ENCODE peak calls at places on chromosomes 12 and 14, in nine cellular contexts. One of them, this sample, is unnamed.

GRCh38 chr14:51448831-51449665 is 202.7 kb upstream of the FRMD6 start:
- DNase-seq in Daoy: peak
- DNase-seq in T1000: no peak
- DNase-seq in CD8-positive, alpha-beta memory T cell: no peak
- DNase-seq in HEK293T: no peak
- DNase-seq in A172: no peak
- DNase-seq in CD4-positive, CD25-positive, alpha-beta regulatory T cell: no peak
- DNase-seq in activated CD4-positive, CD25-positive, alpha-beta regulatory T cell treated with anti-CD3 and anti-CD28 coated beads, Interleukin-2, amount 50 U/mL, for 72 hours: no peak
- DNase-seq in epithelial cell of esophagus: peak
- DNase-seq in this sample: peak

GRCh38 chr14:101249676-101250036 is 311.6 kb upstream of the DIO3 start:
- DNase-seq in CD4-positive, CD25-positive, alpha-beta regulatory T cell: no peak
- DNase-seq in Daoy: peak
- DNase-seq in activated CD4-positive, CD25-positive, alpha-beta regulatory T cell treated with anti-CD3 and anti-CD28 coated beads, Interleukin-2, amount 50 U/mL, for 72 hours: no peak
- DNase-seq in CD8-positive, alpha-beta memory T cell: no peak
- DNase-seq in epithelial cell of esophagus: no peak
- DNase-seq in T1000: no peak
- DNase-seq in HEK293T: no peak
- DNase-seq in A172: no peak
- DNase-seq in this sample: no peak

GRCh38 chr12:62263956-62264355 is 3.8 kb downstream of the USP15 start:
- DNase-seq in T1000: no peak
- DNase-seq in CD4-positive, CD25-positive, alpha-beta regulatory T cell: peak
- DNase-seq in activated CD4-positive, CD25-positive, alpha-beta regulatory T cell treated with anti-CD3 and anti-CD28 coated beads, Interleukin-2, amount 50 U/mL, for 72 hours: no peak
- DNase-seq in CD8-positive, alpha-beta memory T cell: no peak
- DNase-seq in HEK293T: no peak
- DNase-seq in Daoy: no peak
- DNase-seq in epithelial cell of esophagus: no peak
- DNase-seq in A172: no peak
- DNase-seq in this sample: no peak

GRCh38 chr12:121989266-121989950 is 32.3 kb upstream of the BCL7A start:
- DNase-seq in CD8-positive, alpha-beta memory T cell: no peak
- DNase-seq in HEK293T: peak
- DNase-seq in CD4-positive, CD25-positive, alpha-beta regulatory T cell: no peak
- DNase-seq in T1000: no peak
- DNase-seq in A172: no peak
- DNase-seq in epithelial cell of esophagus: no peak
- DNase-seq in Daoy: no peak
- DNase-seq in activated CD4-positive, CD25-positive, alpha-beta regulatory T cell treated with anti-CD3 and anti-CD28 coated beads, Interleukin-2, amount 50 U/mL, for 72 hours: no peak
- DNase-seq in this sample: no peak

GRCh38 chr12:81874166-81874565 is 115.0 kb upstream of the PPFIA2 start:
- DNase-seq in epithelial cell of esophagus: no peak
- DNase-seq in activated CD4-positive, CD25-positive, alpha-beta regulatory T cell treated with anti-CD3 and anti-CD28 coated beads, Interleukin-2, amount 50 U/mL, for 72 hours: no peak
- DNase-seq in T1000: no peak
- DNase-seq in CD4-positive, CD25-positive, alpha-beta regulatory T cell: no peak
- DNase-seq in CD8-positive, alpha-beta memory T cell: no peak
- DNase-seq in HEK293T: no peak
- DNase-seq in A172: no peak
- DNase-seq in Daoy: no peak
- DNase-seq in this sample: no peak

GRCh38 chr14:73714656-73715081 is 485 bp upstream of the PNMA1 start:
- DNase-seq in CD8-positive, alpha-beta memory T cell: no peak
- DNase-seq in T1000: no peak
- DNase-seq in A172: no peak
- DNase-seq in epithelial cell of esophagus: no peak
- DNase-seq in HEK293T: no peak
- DNase-seq in activated CD4-positive, CD25-positive, alpha-beta regulatory T cell treated with anti-CD3 and anti-CD28 coated beads, Interleukin-2, amount 50 U/mL, for 72 hours: no peak
- DNase-seq in CD4-positive, CD25-positive, alpha-beta regulatory T cell: no peak
- DNase-seq in Daoy: no peak
- DNase-seq in this sample: no peak

GRCh38 chr14:83347874-83348273 is 1814.2 kb upstream of the SEL1L start:
- DNase-seq in activated CD4-positive, CD25-positive, alpha-beta regulatory T cell treated with anti-CD3 and anti-CD28 coated beads, Interleukin-2, amount 50 U/mL, for 72 hours: no peak
- DNase-seq in HEK293T: no peak
- DNase-seq in T1000: no peak
- DNase-seq in CD8-positive, alpha-beta memory T cell: no peak
- DNase-seq in CD4-positive, CD25-positive, alpha-beta regulatory T cell: no peak
- DNase-seq in A172: no peak
- DNase-seq in epithelial cell of esophagus: no peak
- DNase-seq in Daoy: no peak
- DNase-seq in this sample: no peak

GRCh38 chr14:87013583-87013982 is 979.4 kb downstream of the GALC start:
- DNase-seq in epithelial cell of esophagus: peak
- DNase-seq in activated CD4-positive, CD25-positive, alpha-beta regulatory T cell treated with anti-CD3 and anti-CD28 coated beads, Interleukin-2, amount 50 U/mL, for 72 hours: no peak
- DNase-seq in T1000: no peak
- DNase-seq in CD4-positive, CD25-positive, alpha-beta regulatory T cell: no peak
- DNase-seq in Daoy: peak
- DNase-seq in CD8-positive, alpha-beta memory T cell: no peak
- DNase-seq in HEK293T: no peak
- DNase-seq in A172: peak
- DNase-seq in this sample: peak

GRCh38 chr14:94290197-94290596 is 2.9 kb downstream of the SERPINA10 start:
- DNase-seq in HEK293T: no peak
- DNase-seq in activated CD4-positive, CD25-positive, alpha-beta regulatory T cell treated with anti-CD3 and anti-CD28 coated beads, Interleukin-2, amount 50 U/mL, for 72 hours: no peak
- DNase-seq in epithelial cell of esophagus: no peak
- DNase-seq in A172: no peak
- DNase-seq in CD4-positive, CD25-positive, alpha-beta regulatory T cell: no peak
- DNase-seq in Daoy: no peak
- DNase-seq in CD8-positive, alpha-beta memory T cell: no peak
- DNase-seq in T1000: no peak
- DNase-seq in this sample: no peak

GRCh38 chr12:122190842-122191668 is 8.1 kb downstream of the LRRC43 start:
- DNase-seq in activated CD4-positive, CD25-positive, alpha-beta regulatory T cell treated with anti-CD3 and anti-CD28 coated beads, Interleukin-2, amount 50 U/mL, for 72 hours: peak
- DNase-seq in epithelial cell of esophagus: peak
- DNase-seq in Daoy: peak
- DNase-seq in T1000: peak
- DNase-seq in A172: peak
- DNase-seq in HEK293T: peak
- DNase-seq in CD8-positive, alpha-beta memory T cell: peak
- DNase-seq in CD4-positive, CD25-positive, alpha-beta regulatory T cell: peak
- DNase-seq in this sample: no peak

GRCh38 chr12:56188116-56188785 is 1.0 kb downstream of the SMARCC2 start:
- DNase-seq in HEK293T: no peak
- DNase-seq in CD4-positive, CD25-positive, alpha-beta regulatory T cell: peak
- DNase-seq in CD8-positive, alpha-beta memory T cell: no peak
- DNase-seq in Daoy: no peak
- DNase-seq in activated CD4-positive, CD25-positive, alpha-beta regulatory T cell treated with anti-CD3 and anti-CD28 coated beads, Interleukin-2, amount 50 U/mL, for 72 hours: no peak
- DNase-seq in T1000: no peak
- DNase-seq in A172: no peak
- DNase-seq in epithelial cell of esophagus: no peak
- DNase-seq in this sample: no peak

GRCh38 chr12:108327621-108328371 is 11.3 kb downstream of the CMKLR1 start:
- DNase-seq in T1000: no peak
- DNase-seq in CD8-positive, alpha-beta memory T cell: no peak
- DNase-seq in A172: no peak
- DNase-seq in CD4-positive, CD25-positive, alpha-beta regulatory T cell: no peak
- DNase-seq in epithelial cell of esophagus: no peak
- DNase-seq in Daoy: no peak
- DNase-seq in activated CD4-positive, CD25-positive, alpha-beta regulatory T cell treated with anti-CD3 and anti-CD28 coated beads, Interleukin-2, amount 50 U/mL, for 72 hours: no peak
- DNase-seq in HEK293T: no peak
- DNase-seq in this sample: no peak

GRCh38 chr12:52573743-52574142 is at the start of gene KRT74:
- DNase-seq in HEK293T: no peak
- DNase-seq in A172: no peak
- DNase-seq in epithelial cell of esophagus: no peak
- DNase-seq in activated CD4-positive, CD25-positive, alpha-beta regulatory T cell treated with anti-CD3 and anti-CD28 coated beads, Interleukin-2, amount 50 U/mL, for 72 hours: no peak
- DNase-seq in Daoy: no peak
- DNase-seq in CD4-positive, CD25-positive, alpha-beta regulatory T cell: no peak
- DNase-seq in CD8-positive, alpha-beta memory T cell: no peak
- DNase-seq in T1000: no peak
- DNase-seq in this sample: no peak

GRCh38 chr14:25121342-25122129 is 71.6 kb upstream of the STXBP6 start:
- DNase-seq in Daoy: peak
- DNase-seq in activated CD4-positive, CD25-positive, alpha-beta regulatory T cell treated with anti-CD3 and anti-CD28 coated beads, Interleukin-2, amount 50 U/mL, for 72 hours: no peak
- DNase-seq in HEK293T: no peak
- DNase-seq in T1000: peak
- DNase-seq in CD4-positive, CD25-positive, alpha-beta regulatory T cell: no peak
- DNase-seq in CD8-positive, alpha-beta memory T cell: no peak
- DNase-seq in epithelial cell of esophagus: peak
- DNase-seq in A172: peak
- DNase-seq in this sample: no peak

GRCh38 chr14:102525213-102526143 is 15.9 kb upstream of the ANKRD9 start:
- DNase-seq in A172: peak
- DNase-seq in epithelial cell of esophagus: peak
- DNase-seq in activated CD4-positive, CD25-positive, alpha-beta regulatory T cell treated with anti-CD3 and anti-CD28 coated beads, Interleukin-2, amount 50 U/mL, for 72 hours: no peak
- DNase-seq in T1000: no peak
- DNase-seq in Daoy: peak
- DNase-seq in CD4-positive, CD25-positive, alpha-beta regulatory T cell: peak
- DNase-seq in CD8-positive, alpha-beta memory T cell: peak
- DNase-seq in HEK293T: no peak
- DNase-seq in this sample: no peak

GRCh38 chr14:63026491-63026890 is 18.8 kb downstream of the KCNH5 start:
- DNase-seq in activated CD4-positive, CD25-positive, alpha-beta regulatory T cell treated with anti-CD3 and anti-CD28 coated beads, Interleukin-2, amount 50 U/mL, for 72 hours: no peak
- DNase-seq in CD8-positive, alpha-beta memory T cell: no peak
- DNase-seq in CD4-positive, CD25-positive, alpha-beta regulatory T cell: no peak
- DNase-seq in A172: no peak
- DNase-seq in Daoy: no peak
- DNase-seq in T1000: no peak
- DNase-seq in epithelial cell of esophagus: no peak
- DNase-seq in HEK293T: no peak
- DNase-seq in this sample: no peak

GRCh38 chr14:90034835-90035525 is 26.8 kb upstream of the KCNK13 start:
- DNase-seq in Daoy: no peak
- DNase-seq in CD8-positive, alpha-beta memory T cell: no peak
- DNase-seq in CD4-positive, CD25-positive, alpha-beta regulatory T cell: no peak
- DNase-seq in A172: no peak
- DNase-seq in activated CD4-positive, CD25-positive, alpha-beta regulatory T cell treated with anti-CD3 and anti-CD28 coated beads, Interleukin-2, amount 50 U/mL, for 72 hours: no peak
- DNase-seq in epithelial cell of esophagus: no peak
- DNase-seq in T1000: no peak
- DNase-seq in HEK293T: no peak
- DNase-seq in this sample: no peak

GRCh38 chr14:23358042-23358441 is 5.4 kb upstream of the SLC22A17 start:
- DNase-seq in HEK293T: no peak
- DNase-seq in activated CD4-positive, CD25-positive, alpha-beta regulatory T cell treated with anti-CD3 and anti-CD28 coated beads, Interleukin-2, amount 50 U/mL, for 72 hours: no peak
- DNase-seq in T1000: no peak
- DNase-seq in A172: no peak
- DNase-seq in Daoy: no peak
- DNase-seq in CD4-positive, CD25-positive, alpha-beta regulatory T cell: no peak
- DNase-seq in CD8-positive, alpha-beta memory T cell: no peak
- DNase-seq in epithelial cell of esophagus: no peak
- DNase-seq in this sample: no peak

GRCh38 chr14:93132472-93133065 is 16.8 kb upstream of the ITPK1 start:
- DNase-seq in A172: no peak
- DNase-seq in activated CD4-positive, CD25-positive, alpha-beta regulatory T cell treated with anti-CD3 and anti-CD28 coated beads, Interleukin-2, amount 50 U/mL, for 72 hours: no peak
- DNase-seq in epithelial cell of esophagus: peak
- DNase-seq in Daoy: peak
- DNase-seq in CD4-positive, CD25-positive, alpha-beta regulatory T cell: peak
- DNase-seq in HEK293T: peak
- DNase-seq in CD8-positive, alpha-beta memory T cell: peak
- DNase-seq in T1000: no peak
- DNase-seq in this sample: no peak

GRCh38 chr12:2589381-2589780 is 205.4 kb upstream of the FKBP4 start:
- DNase-seq in A172: no peak
- DNase-seq in Daoy: no peak
- DNase-seq in T1000: no peak
- DNase-seq in HEK293T: no peak
- DNase-seq in epithelial cell of esophagus: no peak
- DNase-seq in CD4-positive, CD25-positive, alpha-beta regulatory T cell: no peak
- DNase-seq in CD8-positive, alpha-beta memory T cell: no peak
- DNase-seq in activated CD4-positive, CD25-positive, alpha-beta regulatory T cell treated with anti-CD3 and anti-CD28 coated beads, Interleukin-2, amount 50 U/mL, for 72 hours: no peak
- DNase-seq in this sample: no peak

GRCh38 chr14:34340226-34340625 is 121.8 kb downstream of the SPTSSA start:
- DNase-seq in CD8-positive, alpha-beta memory T cell: no peak
- DNase-seq in Daoy: peak
- DNase-seq in A172: no peak
- DNase-seq in activated CD4-positive, CD25-positive, alpha-beta regulatory T cell treated with anti-CD3 and anti-CD28 coated beads, Interleukin-2, amount 50 U/mL, for 72 hours: no peak
- DNase-seq in HEK293T: no peak
- DNase-seq in epithelial cell of esophagus: peak
- DNase-seq in T1000: no peak
- DNase-seq in CD4-positive, CD25-positive, alpha-beta regulatory T cell: no peak
- DNase-seq in this sample: no peak

GRCh38 chr12:49671051-49671765 is 36.0 kb downstream of the FMNL3 start:
- DNase-seq in T1000: no peak
- DNase-seq in activated CD4-positive, CD25-positive, alpha-beta regulatory T cell treated with anti-CD3 and anti-CD28 coated beads, Interleukin-2, amount 50 U/mL, for 72 hours: peak
- DNase-seq in CD4-positive, CD25-positive, alpha-beta regulatory T cell: peak
- DNase-seq in epithelial cell of esophagus: no peak
- DNase-seq in CD8-positive, alpha-beta memory T cell: peak
- DNase-seq in A172: no peak
- DNase-seq in Daoy: no peak
- DNase-seq in HEK293T: no peak
- DNase-seq in this sample: no peak

GRCh38 chr12:132687211-132688164 is at the start of the genes POLE and PXMP2:
- DNase-seq in Daoy: peak
- DNase-seq in epithelial cell of esophagus: peak
- DNase-seq in T1000: peak
- DNase-seq in activated CD4-positive, CD25-positive, alpha-beta regulatory T cell treated with anti-CD3 and anti-CD28 coated beads, Interleukin-2, amount 50 U/mL, for 72 hours: peak
- DNase-seq in A172: peak
- DNase-seq in HEK293T: peak
- DNase-seq in CD4-positive, CD25-positive, alpha-beta regulatory T cell: peak
- DNase-seq in CD8-positive, alpha-beta memory T cell: peak
- DNase-seq in this sample: peak

GRCh38 chr12:112916270-112916669 is 9.5 kb downstream of the OAS1 start:
- DNase-seq in Daoy: no peak
- DNase-seq in epithelial cell of esophagus: peak
- DNase-seq in CD8-positive, alpha-beta memory T cell: no peak
- DNase-seq in CD4-positive, CD25-positive, alpha-beta regulatory T cell: no peak
- DNase-seq in A172: no peak
- DNase-seq in activated CD4-positive, CD25-positive, alpha-beta regulatory T cell treated with anti-CD3 and anti-CD28 coated beads, Interleukin-2, amount 50 U/mL, for 72 hours: no peak
- DNase-seq in T1000: no peak
- DNase-seq in HEK293T: no peak
- DNase-seq in this sample: no peak

GRCh38 chr14:20630340-20631022 is 11.0 kb downstream of the OR6S1 start:
- DNase-seq in A172: peak
- DNase-seq in HEK293T: peak
- DNase-seq in epithelial cell of esophagus: peak
- DNase-seq in Daoy: peak
- DNase-seq in CD4-positive, CD25-positive, alpha-beta regulatory T cell: peak
- DNase-seq in T1000: no peak
- DNase-seq in activated CD4-positive, CD25-positive, alpha-beta regulatory T cell treated with anti-CD3 and anti-CD28 coated beads, Interleukin-2, amount 50 U/mL, for 72 hours: no peak
- DNase-seq in CD8-positive, alpha-beta memory T cell: peak
- DNase-seq in this sample: no peak

GRCh38 chr12:8622681-8623080 is 10.0 kb upstream of the AICDA start:
- DNase-seq in T1000: no peak
- DNase-seq in A172: no peak
- DNase-seq in Daoy: no peak
- DNase-seq in CD8-positive, alpha-beta memory T cell: no peak
- DNase-seq in HEK293T: no peak
- DNase-seq in activated CD4-positive, CD25-positive, alpha-beta regulatory T cell treated with anti-CD3 and anti-CD28 coated beads, Interleukin-2, amount 50 U/mL, for 72 hours: no peak
- DNase-seq in epithelial cell of esophagus: no peak
- DNase-seq in CD4-positive, CD25-positive, alpha-beta regulatory T cell: no peak
- DNase-seq in this sample: no peak

GRCh38 chr12:31620311-31620710 is 29.4 kb upstream of the DENND5B start:
- DNase-seq in Daoy: no peak
- DNase-seq in T1000: no peak
- DNase-seq in A172: no peak
- DNase-seq in HEK293T: no peak
- DNase-seq in epithelial cell of esophagus: no peak
- DNase-seq in CD8-positive, alpha-beta memory T cell: no peak
- DNase-seq in activated CD4-positive, CD25-positive, alpha-beta regulatory T cell treated with anti-CD3 and anti-CD28 coated beads, Interleukin-2, amount 50 U/mL, for 72 hours: no peak
- DNase-seq in CD4-positive, CD25-positive, alpha-beta regulatory T cell: no peak
- DNase-seq in this sample: no peak

GRCh38 chr14:79051009-79051710 is 881.0 kb downstream of the NRXN3 start:
- DNase-seq in Daoy: no peak
- DNase-seq in HEK293T: no peak
- DNase-seq in CD4-positive, CD25-positive, alpha-beta regulatory T cell: no peak
- DNase-seq in activated CD4-positive, CD25-positive, alpha-beta regulatory T cell treated with anti-CD3 and anti-CD28 coated beads, Interleukin-2, amount 50 U/mL, for 72 hours: no peak
- DNase-seq in epithelial cell of esophagus: peak
- DNase-seq in A172: peak
- DNase-seq in CD8-positive, alpha-beta memory T cell: no peak
- DNase-seq in T1000: no peak
- DNase-seq in this sample: no peak

GRCh38 chr12:64691793-64692583 is 67.2 kb downstream of the GNS start:
- DNase-seq in epithelial cell of esophagus: no peak
- DNase-seq in CD8-positive, alpha-beta memory T cell: no peak
- DNase-seq in T1000: no peak
- DNase-seq in CD4-positive, CD25-positive, alpha-beta regulatory T cell: no peak
- DNase-seq in A172: no peak
- DNase-seq in activated CD4-positive, CD25-positive, alpha-beta regulatory T cell treated with anti-CD3 and anti-CD28 coated beads, Interleukin-2, amount 50 U/mL, for 72 hours: no peak
- DNase-seq in Daoy: no peak
- DNase-seq in HEK293T: peak
- DNase-seq in this sample: no peak